ENCODE peak calls at places on chromosome 10, in five cellular contexts. W, F, Z, P and J are unnamed samples.

GRCh38 chr10:83539528-83540308 is 599.6 kb upstream of the GHITM start:
- DNase-seq in W (peak), P (no peak), F (peak), Z (peak), J (no peak)

GRCh38 chr10:99740261-99740660 is 8.2 kb downstream of the CUTC start:
- DNase-seq in P (no peak), F (no peak), W (no peak), Z (no peak), J (no peak)

GRCh38 chr10:87578799-87579401 is 74.2 kb downstream of the MINPP1 start:
- DNase-seq in W (no peak), Z (no peak), P (no peak), F (no peak), J (no peak)

GRCh38 chr10:79944428-79945395 is 4.2 kb downstream of the SFTPD start:
- DNase-seq in W (no peak), F (no peak), Z (no peak), P (no peak), J (peak)

GRCh38 chr10:18665815-18666558 is 6.8 kb downstream of the ARL5B start:
- DNase-seq in Z (no peak), P (peak), W (no peak), F (no peak), J (no peak)

GRCh38 chr10:94357193-94357592 is 5.5 kb downstream of the NOC3L start:
- DNase-seq in Z (no peak), W (no peak), P (no peak), F (no peak), J (no peak)

GRCh38 chr10:122196218-122196617 is 74.9 kb upstream of the BTBD16 start:
- DNase-seq in W (no peak), F (no peak), Z (no peak), P (no peak), J (no peak)

GRCh38 chr10:70991140-70992124 is 103.1 kb upstream of the PCBD1 start:
- DNase-seq in F (no peak), Z (no peak), P (no peak), W (no peak), J (no peak)

GRCh38 chr10:122509323-122509722 is 48.0 kb downstream of the HTRA1 start:
- DNase-seq in P (no peak), W (no peak), F (no peak), Z (no peak), J (no peak)

GRCh38 chr10:66928000-66928770 is 2.3 kb downstream of the LRRTM3 start:
- DNase-seq in P (no peak), F (no peak), Z (no peak), W (no peak), J (no peak)

GRCh38 chr10:88115968-88116367 is 252.5 kb downstream of the PTEN start:
- DNase-seq in Z (no peak), P (peak), F (no peak), W (no peak), J (no peak)

GRCh38 chr10:110462308-110463095 is 35.2 kb upstream of the DUSP5 start:
- DNase-seq in W (no peak), Z (no peak), F (no peak), P (no peak), J (no peak)

GRCh38 chr10:79981673-79982485 is 33.0 kb upstream of the SFTPD start:
- DNase-seq in P (peak), W (no peak), F (peak), Z (peak), J (peak)

GRCh38 chr10:60367431-60367830 is 22.2 kb downstream of the ANK3 start:
- DNase-seq in P (no peak), W (no peak), Z (no peak), F (no peak), J (no peak)
- H3K4me3 ChIP-seq in P (no peak), W (no peak), Z (no peak), F (no peak), J (no peak)

DNA sequence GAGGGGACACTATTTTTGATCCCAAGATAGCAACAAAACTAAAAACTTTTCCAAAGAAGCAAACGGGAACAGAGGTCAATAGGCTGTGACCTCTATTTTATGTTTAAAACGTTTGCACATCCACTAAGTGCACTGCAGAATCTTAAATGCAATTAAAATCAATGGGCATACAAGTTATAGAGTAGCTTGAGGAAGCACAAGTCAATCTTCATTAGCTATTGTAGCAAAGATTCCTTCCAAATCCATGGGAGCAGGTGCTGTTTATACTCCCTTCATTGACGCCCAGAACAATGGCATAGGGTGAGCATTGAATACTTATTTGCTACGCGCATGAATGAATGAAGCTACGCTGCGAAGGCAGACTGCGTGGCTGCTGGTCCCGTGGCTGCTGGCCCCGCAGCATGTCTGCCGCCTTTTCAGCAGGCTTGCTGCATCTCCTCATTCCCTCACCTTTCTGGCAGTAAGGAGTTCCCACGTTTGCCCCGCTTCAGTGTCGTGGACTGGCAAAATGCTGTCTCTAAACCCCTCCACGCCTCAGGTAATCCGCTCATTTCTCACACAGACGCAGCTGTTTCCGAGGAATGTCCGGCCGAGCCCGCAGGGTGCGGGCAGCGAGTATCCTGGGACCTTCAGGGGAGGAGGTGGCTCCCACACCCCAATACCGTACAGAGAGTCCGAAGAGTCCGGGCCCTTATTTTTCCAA is 754 bp upstream of the PHYHIPL start:
- DNase-seq in Z (no peak), W (no peak), F (peak), P (no peak), J (peak)
- H3K4me3 ChIP-seq in Z (peak), W (no peak), F (peak), P (no peak), J (peak)

GRCh38 chr10:113096111-113097045 is 146.3 kb downstream of the TCF7L2 start:
- DNase-seq in W (no peak), P (no peak), F (no peak), Z (no peak), J (no peak)
- H3K4me3 ChIP-seq in W (no peak), P (no peak), F (no peak), Z (no peak), J (no peak)

GRCh38 chr10:28806481-28806880 is 129.2 kb downstream of the BAMBI start:
- DNase-seq in W (no peak), Z (no peak), P (peak), F (no peak), J (no peak)

GRCh38 chr10:28808693-28809092 is 131.4 kb downstream of the BAMBI start:
- DNase-seq in P (no peak), Z (no peak), F (no peak), W (no peak), J (no peak)

GRCh38 chr10:28806951-28807759 is 129.8 kb downstream of the BAMBI start:
- DNase-seq in W (no peak), P (peak), F (no peak), Z (no peak), J (no peak)

GRCh38 chr10:28810062-28810870 is 132.9 kb downstream of the BAMBI start:
- DNase-seq in F (no peak), P (peak), Z (no peak), W (no peak), J (no peak)

GRCh38 chr10:28807760-28808613 is 130.7 kb downstream of the BAMBI start:
- DNase-seq in P (no peak), F (no peak), W (no peak), Z (no peak), J (no peak)
- H3K4me3 ChIP-seq in P (no peak), F (no peak), W (no peak), Z (no peak), J (no peak)

DNA sequence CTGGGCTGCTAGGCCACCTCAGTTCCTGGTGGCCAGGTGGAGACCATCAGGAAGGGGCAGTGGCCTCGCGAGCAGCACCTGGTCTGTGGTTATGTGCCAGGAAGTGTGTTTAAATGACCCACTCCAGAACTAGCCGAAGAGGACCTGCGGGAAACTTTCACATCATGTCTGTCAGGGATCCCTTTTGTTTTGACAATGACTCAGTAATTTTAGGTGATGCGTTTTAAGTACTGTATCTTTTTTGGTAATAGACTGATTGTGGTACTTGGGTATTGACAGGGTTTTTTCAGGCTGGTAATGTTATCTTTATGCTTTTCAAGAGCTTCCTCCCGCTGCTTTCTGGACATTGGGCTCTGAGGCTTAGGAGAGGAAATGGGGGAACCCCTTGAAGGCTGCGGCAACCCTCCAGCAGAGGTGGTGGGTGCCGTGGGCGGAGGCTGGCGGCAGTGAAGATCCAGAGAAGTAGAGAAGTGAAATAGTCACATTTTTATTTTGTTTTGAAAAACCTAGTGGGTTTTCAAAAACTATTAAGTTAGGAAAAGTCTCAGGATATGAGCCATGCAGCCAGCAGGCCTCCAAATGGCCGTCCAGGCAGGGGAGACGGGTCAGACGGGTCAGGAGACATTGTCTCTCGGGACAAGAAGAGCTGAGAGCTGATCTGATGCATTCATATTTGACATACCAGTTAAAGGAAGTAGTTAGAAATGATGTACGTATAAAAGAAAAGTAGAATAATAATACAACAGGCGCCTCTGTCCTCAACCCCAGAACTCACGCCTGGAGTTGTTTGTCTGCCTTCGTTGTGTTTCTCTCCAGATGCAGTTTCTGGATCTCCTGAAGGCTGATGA is 27.7 kb downstream of the PPP2R2D start:
- DNase-seq in P (peak), F (no peak), W (peak), Z (no peak), J (no peak)
- H3K4me3 ChIP-seq in P (no peak), F (no peak), W (peak), Z (no peak), J (no peak)

GRCh38 chr10:131983780-131984179 is 2.1 kb upstream of the BNIP3 start:
- DNase-seq in F (no peak), Z (no peak), P (peak), W (no peak), J (no peak)

GRCh38 chr10:131981429-131982184 is at the start of gene BNIP3:
- DNase-seq in P (peak), W (peak), Z (peak), F (peak), J (peak)

GRCh38 chr10:131982796-131983195 is 1.1 kb upstream of the BNIP3 start:
- DNase-seq in F (no peak), Z (no peak), W (no peak), P (no peak), J (peak)

GRCh38 chr10:131980757-131981428 is 830 bp downstream of the BNIP3 start:
- DNase-seq in F (no peak), W (peak), Z (no peak), P (peak), J (no peak)

DNA sequence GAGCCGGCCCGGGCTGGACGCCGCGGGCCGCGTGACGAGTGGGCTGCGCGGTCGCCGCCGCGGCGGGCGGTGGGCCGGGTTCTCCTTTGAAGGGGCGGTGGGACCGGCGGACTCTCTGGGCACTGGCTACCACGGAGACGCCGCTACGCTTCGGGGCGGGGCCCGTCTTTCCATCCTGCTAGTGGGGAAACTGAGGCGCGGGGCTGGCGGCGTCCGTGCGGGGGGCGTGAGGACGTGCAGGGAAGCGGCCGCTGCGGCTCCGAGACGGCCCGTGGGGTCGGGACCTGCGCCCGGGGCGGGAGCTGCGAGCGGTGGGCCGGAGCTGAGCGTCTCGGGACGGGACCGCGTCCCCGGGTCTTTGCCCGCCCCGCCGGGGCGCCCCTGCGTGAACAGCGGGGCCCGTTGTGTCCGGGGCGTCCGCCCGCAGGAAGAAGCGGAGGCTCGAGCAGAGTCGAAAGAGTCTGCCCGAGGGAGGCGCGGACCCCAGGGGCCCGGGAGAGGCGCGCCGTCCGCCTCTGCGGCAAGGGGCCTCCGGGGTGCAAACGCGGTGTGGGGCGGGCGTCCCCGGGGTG is 548 bp upstream of the BNIP3 start:
- DNase-seq in W (peak), Z (no peak), F (no peak), P (no peak), J (no peak)
- H3K4me3 ChIP-seq in W (peak), Z (peak), F (peak), P (peak), J (peak)

DNA sequence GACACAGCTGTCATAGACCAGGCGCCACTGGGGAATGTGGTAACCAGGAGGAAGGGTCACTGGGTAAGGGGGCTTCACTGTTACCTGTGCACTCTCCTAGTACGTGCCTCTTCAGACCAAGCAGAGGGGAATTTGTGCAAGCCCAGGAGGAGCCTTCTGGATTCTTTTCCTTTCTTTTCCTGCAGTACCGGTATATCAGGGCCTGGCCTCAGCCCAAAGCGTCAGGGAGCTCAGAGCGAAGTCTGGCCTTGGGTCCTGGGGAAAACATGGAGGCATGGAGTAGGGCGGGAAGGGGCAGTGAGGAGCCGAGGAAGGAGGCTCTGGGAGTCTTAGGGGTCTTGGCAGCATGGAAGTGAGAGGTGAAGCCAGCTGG is 133.6 kb upstream of the GDF10 start:
- DNase-seq in F (no peak), Z (no peak), W (no peak), P (no peak), J (no peak)
- H3K4me3 ChIP-seq in F (no peak), Z (no peak), W (no peak), P (no peak), J (no peak)

GRCh38 chr10:58030208-58030607 is 237.5 kb downstream of the IPMK start:
- DNase-seq in F (no peak), Z (no peak), P (no peak), W (no peak), J (no peak)
- H3K4me3 ChIP-seq in F (no peak), Z (no peak), P (no peak), W (no peak), J (no peak)